ENCODE peak calls at places on chromosomes 16 and 17, in nine cellular contexts. W is kidney, X is AG04450, N is cardiac muscle cell, V is glutamatergic neuron, J is neural crest cell, P is IMR-90, F is prostate gland, K is lower leg skin. T is an unnamed sample.

GRCh38 chr17:32160526-32160925 is 18.2 kb downstream of the RHOT1 start:
- DNase-seq in W (no peak), X (no peak), N (no peak), V (no peak), J (no peak), P (no peak), F (no peak), K (no peak), T (no peak)

GRCh38 chr17:81429353-81429774 is 34.1 kb downstream of the BAHCC1 start:
- DNase-seq in W (peak), X (peak), N (peak), V (no peak), J (no peak), P (peak), F (peak), K (no peak), T (no peak)

GRCh38 chr17:4130715-4131114 is 12.1 kb downstream of the ZZEF1 start:
- DNase-seq in W (no peak), X (no peak), N (no peak), V (no peak), J (no peak), P (peak), F (no peak), K (peak), T (no peak)

GRCh38 chr17:43952724-43953666 is 745 bp downstream of the PYY start:
- DNase-seq in W (peak), X (no peak), N (no peak), V (peak), J (peak), P (no peak), F (no peak), K (no peak), T (no peak)

GRCh38 chr17:31136319-31136718 is 41.5 kb downstream of the NF1 start:
- DNase-seq in W (no peak), X (no peak), N (no peak), V (no peak), J (no peak), P (peak), F (no peak), K (no peak), T (no peak)

GRCh38 chr17:66317629-66318028 is 15.2 kb downstream of the PRKCA start:
- DNase-seq in W (no peak), X (no peak), N (no peak), V (no peak), J (no peak), P (peak), F (no peak), K (no peak), T (no peak)

GRCh38 chr16:85124636-85125346 is 12.5 kb upstream of the CIBAR2 start:
- DNase-seq in W (no peak), X (no peak), N (no peak), V (no peak), J (no peak), P (no peak), F (no peak), K (no peak), T (no peak)

GRCh38 chr16:2782583-2783351 is 4.6 kb downstream of the PRSS33 start:
- DNase-seq in W (peak), X (no peak), N (no peak), V (no peak), J (no peak), P (no peak), F (no peak), K (no peak), T (peak)

GRCh38 chr17:44323359-44324091 is 1.1 kb downstream of the SLC25A39 start:
- DNase-seq in W (no peak), X (no peak), N (no peak), V (no peak), J (no peak), P (no peak), F (no peak), K (no peak), T (no peak)

GRCh38 chr17:39104046-39104445 is 47.4 kb downstream of the PLXDC1 start:
- DNase-seq in W (no peak), X (peak), N (peak), V (no peak), J (no peak), P (peak), F (no peak), K (no peak), T (no peak)

GRCh38 chr16:74633686-74634085 is 26.8 kb upstream of the GLG1 start:
- DNase-seq in W (no peak), X (no peak), N (no peak), V (no peak), J (no peak), P (no peak), F (no peak), K (no peak), T (no peak)

GRCh38 chr16:51113254-51114125 is 37.6 kb downstream of the SALL1 start:
- DNase-seq in W (no peak), X (no peak), N (no peak), V (peak), J (peak), P (no peak), F (no peak), K (no peak), T (no peak)

GRCh38 chr17:5485270-5486205 is at the start of gene DERL2:
- DNase-seq in W (no peak), X (no peak), N (peak), V (no peak), J (no peak), P (peak), F (peak), K (no peak), T (no peak)
- TF ChIP-seq CTCF in W (no peak), X (no peak), N (no peak), V (no peak), J (no peak), P (no peak), F (no peak), K (no peak), T (no peak)

DNA sequence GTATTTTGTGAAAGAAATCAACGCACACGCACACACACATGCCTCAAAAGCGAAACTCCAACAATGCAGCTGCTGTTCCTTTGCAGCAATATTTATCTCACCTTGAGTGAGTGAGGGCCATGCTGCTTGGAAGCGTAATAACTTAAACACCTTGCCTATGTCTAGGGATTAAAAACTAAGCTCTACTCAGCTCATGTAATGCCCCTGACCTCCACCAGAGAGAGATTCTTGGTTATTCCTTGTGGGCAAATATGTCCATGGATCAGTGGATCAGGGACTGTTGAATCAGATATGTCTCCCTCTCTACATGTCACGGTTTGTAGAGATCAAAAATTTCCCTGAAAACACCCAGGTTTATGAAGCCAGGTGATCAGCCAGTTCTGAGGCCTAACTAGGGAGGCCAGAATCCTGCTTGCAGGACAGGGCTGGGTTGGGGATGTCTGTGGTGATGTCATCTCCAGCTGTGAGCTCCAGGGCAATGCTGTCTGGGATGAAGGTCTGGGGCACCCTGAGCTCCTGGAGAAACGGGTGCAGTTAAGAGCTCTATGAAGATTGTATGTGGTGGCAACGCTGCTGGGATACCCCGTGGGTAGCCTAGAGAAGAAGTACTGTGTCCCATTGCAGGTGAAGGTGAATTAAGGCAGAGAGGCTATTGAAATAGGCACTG is 149.4 kb downstream of the KCNJ12 start:
- DNase-seq in W (no peak), X (no peak), N (no peak), V (no peak), J (no peak), P (no peak), F (no peak), K (no peak), T (no peak)
- TF ChIP-seq CTCF in W (no peak), X (peak), N (no peak), V (peak), J (no peak), P (peak), F (no peak), K (no peak), T (peak)

GRCh38 chr17:68511671-68512246 is 471 bp upstream of the PRKAR1A start:
- DNase-seq in W (peak), X (peak), N (peak), V (peak), J (peak), P (peak), F (peak), K (peak), T (peak)
- TF ChIP-seq CTCF in W (no peak), X (no peak), N (no peak), V (no peak), J (no peak), P (peak), F (no peak), K (no peak), T (no peak)

GRCh38 chr17:78174870-78175642 is 6.7 kb downstream of the SYNGR2 start:
- DNase-seq in W (no peak), X (no peak), N (no peak), V (no peak), J (no peak), P (no peak), F (no peak), K (no peak), T (no peak)

GRCh38 chr17:78172284-78173024 is 4.1 kb downstream of the SYNGR2 start:
- DNase-seq in W (peak), X (no peak), N (peak), V (no peak), J (no peak), P (peak), F (no peak), K (no peak), T (no peak)

GRCh38 chr17:78173025-78173715 is 4.8 kb downstream of the SYNGR2 start:
- DNase-seq in W (no peak), X (no peak), N (no peak), V (no peak), J (no peak), P (no peak), F (no peak), K (no peak), T (no peak)

GRCh38 chr17:78175643-78175981 is 7.2 kb downstream of the SYNGR2 start:
- DNase-seq in W (no peak), X (no peak), N (no peak), V (no peak), J (no peak), P (no peak), F (no peak), K (no peak), T (no peak)

GRCh38 chr17:78174332-78174869 is 6.0 kb downstream of the SYNGR2 start:
- DNase-seq in W (peak), X (no peak), N (no peak), V (no peak), J (no peak), P (no peak), F (peak), K (peak), T (no peak)
- TF ChIP-seq CTCF in W (peak), X (no peak), N (no peak), V (no peak), J (no peak), P (no peak), F (peak), K (no peak), T (no peak)

GRCh38 chr16:56400458-56400857 is 24.9 kb downstream of the AMFR start:
- DNase-seq in W (no peak), X (no peak), N (no peak), V (no peak), J (no peak), P (no peak), F (no peak), K (no peak), T (no peak)

GRCh38 chr16:56405977-56406376 is 19.4 kb downstream of the AMFR start:
- DNase-seq in W (no peak), X (no peak), N (no peak), V (no peak), J (no peak), P (no peak), F (no peak), K (no peak), T (no peak)

GRCh38 chr16:56399047-56399446 is 26.3 kb downstream of the AMFR start:
- DNase-seq in W (no peak), X (no peak), N (no peak), V (no peak), J (no peak), P (no peak), F (no peak), K (no peak), T (no peak)

GRCh38 chr16:56399492-56399891 is 25.9 kb downstream of the AMFR start:
- DNase-seq in W (no peak), X (no peak), N (no peak), V (no peak), J (no peak), P (no peak), F (no peak), K (no peak), T (no peak)

GRCh38 chr16:56401482-56401881 is 23.9 kb downstream of the AMFR start:
- DNase-seq in W (no peak), X (no peak), N (no peak), V (peak), J (no peak), P (no peak), F (no peak), K (no peak), T (no peak)
- TF ChIP-seq CTCF in W (no peak), X (no peak), N (peak), V (peak), J (peak), P (no peak), F (no peak), K (no peak), T (peak)

T was measured in chondrocyte.